ENCODE peak calls at places on chromosomes 7 and 10, in ten cellular contexts. I, A, R, V, H, Q, U, X, L and S are unnamed samples.

GRCh38 chr10:98107644-98108430 is 26.6 kb upstream of the R3HCC1L start:
- DNase-seq in X (no peak), H (no peak), V (no peak), I (no peak), A (no peak), Q (no peak), U (no peak), R (no peak), L (no peak), S (no peak)

GRCh38 chr10:89147256-89147655 is 59.9 kb downstream of the CH25H start:
- DNase-seq in R (no peak), H (no peak), U (no peak), Q (no peak), I (no peak), V (no peak), A (no peak), L (peak; percentile 87), X (no peak), S (no peak)

GRCh38 chr10:71344154-71344915 is 25.3 kb downstream of the SLC29A3 start:
- DNase-seq in H (no peak), Q (no peak), L (no peak), I (no peak), R (no peak), X (no peak), A (no peak), U (no peak), V (no peak), S (no peak)

GRCh38 chr10:68305889-68306288 is 26.0 kb upstream of the HNRNPH3 start:
- DNase-seq in X (no peak), L (no peak), A (no peak), U (no peak), H (no peak), V (no peak), R (no peak), I (no peak), Q (no peak), S (no peak)

GRCh38 chr7:42137941-42138340 is 99.1 kb downstream of the GLI3 start:
- DNase-seq in L (peak; percentile 14), V (no peak), R (no peak), H (no peak), I (no peak), A (no peak), X (no peak), U (no peak), Q (no peak), S (no peak)

GRCh38 chr10:11165591-11166543 is 148.2 kb downstream of the CELF2 start:
- DNase-seq in V (peak; percentile 71), Q (peak; percentile 75), H (peak; percentile 70), L (peak; percentile 36), R (no peak), U (peak; percentile 77), A (peak; percentile 53), I (no peak), X (peak; percentile 79), S (no peak)

GRCh38 chr10:106978746-106979145 is 185.8 kb downstream of the SORCS1 start:
- DNase-seq in H (no peak), Q (no peak), L (no peak), V (no peak), I (no peak), X (no peak), U (no peak), R (no peak), A (no peak), S (no peak)

GRCh38 chr7:42692609-42693008 is 219.3 kb downstream of the C7orf25 start:
- DNase-seq in A (no peak), V (no peak), Q (no peak), H (no peak), X (no peak), U (no peak), I (no peak), R (no peak), L (peak; percentile 22), S (no peak)

GRCh38 chr10:33065111-33065510 is 107.1 kb upstream of the ITGB1 start:
- DNase-seq in X (no peak), A (no peak), U (no peak), H (no peak), R (no peak), L (no peak), I (no peak), Q (no peak), V (no peak), S (no peak)

GRCh38 chr10:33067481-33067880 is 109.5 kb upstream of the ITGB1 start:
- DNase-seq in X (no peak), V (no peak), U (no peak), H (no peak), I (no peak), R (no peak), L (no peak), Q (no peak), A (no peak), S (no peak)

GRCh38 chr10:33064706-33065105 is 106.7 kb upstream of the ITGB1 start:
- DNase-seq in X (no peak), V (no peak), H (no peak), U (no peak), I (no peak), R (no peak), A (no peak), Q (no peak), L (no peak), S (no peak)

GRCh38 chr10:33067917-33068316 is 109.9 kb upstream of the ITGB1 start:
- DNase-seq in I (no peak), V (no peak), U (no peak), A (no peak), L (no peak), R (no peak), H (no peak), X (no peak), Q (no peak), S (no peak)

GRCh38 chr10:33066558-33067236 is 108.7 kb upstream of the ITGB1 start:
- DNase-seq in A (no peak), L (no peak), Q (no peak), V (no peak), I (no peak), H (no peak), R (no peak), X (no peak), U (no peak), S (no peak)
- TF ChIP-seq CTCF in A (no peak), L (peak; percentile 12), Q (no peak), V (no peak), I (no peak), H (no peak), R (no peak), X (no peak), U (peak; percentile 28), S (no peak)

GRCh38 chr10:49646256-49646870 is 32.5 kb downstream of the CHAT start:
- DNase-seq in H (no peak), A (no peak), L (no peak), V (no peak), R (no peak), I (no peak), Q (no peak), X (no peak), U (no peak), S (no peak)

GRCh38 chr10:49643296-49644034 is 29.6 kb downstream of the CHAT start:
- DNase-seq in A (no peak), H (no peak), X (no peak), U (no peak), I (no peak), Q (no peak), L (no peak), R (no peak), V (no peak), S (no peak)

GRCh38 chr10:49647554-49647953 is 31.9 kb upstream of the C10orf53 start:
- DNase-seq in V (no peak), I (no peak), A (no peak), Q (no peak), L (no peak), H (no peak), U (no peak), X (no peak), R (no peak), S (no peak)

GRCh38 chr10:49644035-49644345 is 30.2 kb downstream of the CHAT start:
- DNase-seq in L (no peak), I (no peak), Q (no peak), V (no peak), X (no peak), H (no peak), R (no peak), A (no peak), U (no peak), S (no peak)

DNA sequence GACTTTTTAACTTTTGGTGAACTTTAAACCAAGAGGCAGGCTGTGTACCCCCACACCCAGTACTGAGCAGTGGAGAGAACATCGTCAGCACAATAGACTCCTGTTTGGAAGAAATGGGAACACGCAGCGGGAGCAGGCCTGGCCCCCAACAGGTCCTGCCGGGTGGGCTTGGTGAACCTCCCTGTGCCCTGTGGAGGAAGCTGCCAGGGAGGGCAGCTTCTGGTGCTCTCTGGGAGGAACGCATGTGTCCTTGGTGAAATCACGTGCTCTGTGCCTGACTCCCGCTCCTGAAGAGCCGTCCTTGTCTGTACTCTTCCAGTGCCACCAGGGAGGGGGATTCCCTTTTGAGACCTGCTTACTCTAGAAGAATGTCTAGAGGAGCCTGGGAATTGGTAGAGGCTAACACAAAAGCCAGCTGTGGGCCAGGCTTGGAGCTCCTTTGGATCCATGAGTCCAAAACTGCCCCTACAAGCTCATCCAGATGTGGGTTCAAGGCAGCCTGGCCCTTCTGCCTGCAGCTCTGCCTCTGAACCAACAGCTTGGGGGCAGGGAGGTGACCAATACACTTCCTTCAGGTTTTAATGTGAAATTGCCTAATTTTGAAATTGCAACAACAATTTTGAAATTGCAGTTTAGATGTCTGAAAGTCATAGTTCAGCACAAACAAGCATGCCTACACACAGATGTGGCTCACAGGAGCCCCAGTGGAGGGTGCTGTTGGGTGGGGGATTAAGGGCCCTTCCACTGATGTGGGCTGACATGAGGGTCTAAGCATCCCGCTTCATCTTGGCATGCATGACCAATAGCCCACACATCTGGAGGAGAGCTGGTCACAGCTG is 31.8 kb downstream of the CHAT start:
- DNase-seq in L (no peak), A (no peak), I (no peak), Q (no peak), R (no peak), V (no peak), H (no peak), X (no peak), U (no peak), S (no peak)
- TF ChIP-seq CTCF in L (no peak), A (no peak), I (no peak), Q (no peak), R (no peak), V (no peak), H (no peak), X (no peak), U (no peak), S (no peak)

DNA sequence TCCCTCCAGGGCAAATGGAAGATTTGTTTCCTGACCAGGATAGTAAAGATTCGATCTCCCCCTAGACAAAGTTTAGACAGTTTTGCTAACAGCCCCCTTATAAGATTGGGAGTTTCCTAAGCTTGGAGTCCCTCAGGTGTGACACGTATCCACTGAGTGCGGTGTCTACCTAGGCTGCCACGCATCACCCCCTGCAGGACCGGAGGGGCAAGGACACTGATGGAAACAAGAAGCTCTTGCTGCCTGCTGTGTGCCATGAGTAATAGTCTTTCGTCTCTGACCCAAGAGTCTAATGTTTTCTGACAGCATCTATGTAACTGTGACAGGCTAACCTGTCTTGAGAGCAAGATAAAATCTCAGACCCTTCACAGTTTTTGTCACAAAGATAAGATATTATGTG is 173.5 kb downstream of the SEMA3E start:
- DNase-seq in L (no peak), H (no peak), X (no peak), Q (no peak), V (no peak), R (no peak), A (peak; percentile 11), U (no peak), I (no peak), S (no peak)
- TF ChIP-seq CTCF in L (peak; percentile 9), H (no peak), X (no peak), Q (no peak), V (no peak), R (no peak), A (peak; percentile 26), U (peak; percentile 20), I (no peak), S (no peak)

GRCh38 chr10:82815680-82816079 is 940.7 kb downstream of the NRG3 start:
- DNase-seq in Q (no peak), U (no peak), A (no peak), R (no peak), L (no peak), V (no peak), X (no peak), I (no peak), H (no peak), S (no peak)

GRCh38 chr10:82814635-82815034 is 939.6 kb downstream of the NRG3 start:
- DNase-seq in H (no peak), L (no peak), U (no peak), R (no peak), Q (no peak), V (no peak), I (no peak), A (no peak), X (no peak), S (no peak)

GRCh38 chr10:82813856-82814255 is 938.9 kb downstream of the NRG3 start:
- DNase-seq in L (peak; percentile 7), I (no peak), Q (no peak), A (no peak), V (no peak), U (no peak), X (no peak), H (no peak), R (no peak), S (no peak)

GRCh38 chr10:82811621-82812020 is 936.6 kb downstream of the NRG3 start:
- DNase-seq in Q (no peak), A (peak; percentile 63), V (no peak), H (no peak), U (peak; percentile 28), R (no peak), X (no peak), I (no peak), L (peak; percentile 9), S (no peak)
- TF ChIP-seq CTCF in Q (no peak), A (peak; percentile 78), V (no peak), H (peak; percentile 30), U (peak; percentile 76), R (no peak), X (no peak), I (peak; percentile 43), L (peak; percentile 41), S (no peak)